ENCODE peak calls at places on chromosomes 2 and 18, in eight cellular contexts. W, H, S, K, P, I, C and D are unnamed samples.
A peak's percentile ranks its signal among the peaks of the same experiment; 100 is the strongest.

GRCh38 chr18:74609535-74609934 is 11.9 kb downstream of the ZNF407 start:
- DNase-seq in W (no peak), H (no peak), S (no peak), K (no peak), P (no peak), I (no peak), C (peak; percentile 38), D (no peak)

GRCh38 chr2:242031481-242032019 is 162.0 kb downstream of the RTP5 start:
- DNase-seq in W (no peak), H (no peak), S (peak; percentile 39), K (peak; percentile 50), P (no peak), I (peak; percentile 86), C (peak; percentile 51), D (no peak)

GRCh38 chr2:38233231-38233983 is 143.7 kb downstream of the ATL2 start:
- DNase-seq in W (no peak), H (peak; percentile 8), S (no peak), K (no peak), P (no peak), I (peak; percentile 68), C (peak; percentile 73), D (no peak)

GRCh38 chr2:27832396-27832795 is 57.8 kb downstream of the RBKS start:
- DNase-seq in W (peak; percentile 78), H (peak; percentile 8), S (no peak), K (no peak), P (no peak), I (peak; percentile 74), C (peak; percentile 64), D (no peak)

GRCh38 chr18:26442139-26442538 is 106.2 kb downstream of the KCTD1 start:
- DNase-seq in W (no peak), H (no peak), S (no peak), K (no peak), P (no peak), I (no peak), C (no peak), D (no peak)

GRCh38 chr2:8587920-8588830 is 93.7 kb upstream of the ID2 start:
- DNase-seq in W (no peak), H (no peak), S (no peak), K (no peak), P (no peak), I (no peak), C (no peak), D (no peak)

GRCh38 chr2:205670292-205670691 is 12.0 kb upstream of the NRP2 start:
- DNase-seq in W (no peak), H (peak; percentile 64), S (no peak), K (no peak), P (no peak), I (no peak), C (no peak), D (no peak)

GRCh38 chr18:48963555-48964480 is 13.1 kb upstream of the SMAD7 start:
- DNase-seq in W (no peak), H (no peak), S (no peak), K (no peak), P (no peak), I (no peak), C (no peak), D (no peak)

GRCh38 chr2:218406949-218407703 is 7.5 kb downstream of the CTDSP1 start:
- DNase-seq in W (peak; percentile 39), H (peak; percentile 17), S (peak; percentile 90), K (peak; percentile 77), P (peak; percentile 82), I (peak; percentile 40), C (peak; percentile 60), D (no peak)

GRCh38 chr2:96404446-96405373 is 69.1 kb downstream of the NCAPH start:
- DNase-seq in W (no peak), H (no peak), S (no peak), K (no peak), P (peak; percentile 21), I (no peak), C (no peak), D (no peak)

GRCh38 chr2:226424971-226425370 is 374.6 kb downstream of the IRS1 start:
- DNase-seq in W (no peak), H (peak; percentile 22), S (no peak), K (no peak), P (no peak), I (no peak), C (no peak), D (no peak)

GRCh38 chr2:241908686-241909420 is 39.3 kb downstream of the RTP5 start:
- DNase-seq in W (no peak), H (no peak), S (no peak), K (no peak), P (no peak), I (no peak), C (no peak), D (no peak)

GRCh38 chr18:36314754-36315153 is 17.2 kb downstream of the FHOD3 start:
- DNase-seq in W (no peak), H (no peak), S (no peak), K (no peak), P (no peak), I (peak; percentile 61), C (peak; percentile 75), D (no peak)

GRCh38 chr18:27604583-27604982 is 419.5 kb upstream of the CHST9 start:
- DNase-seq in W (peak; percentile 4), H (no peak), S (no peak), K (no peak), P (no peak), I (peak; percentile 25), C (no peak), D (no peak)

GRCh38 chr2:219545610-219546352 is 2.0 kb downstream of the TMEM198 start:
- DNase-seq in W (no peak), H (no peak), S (no peak), K (no peak), P (no peak), I (no peak), C (no peak), D (no peak)

GRCh38 chr18:5107990-5108389 is 89.1 kb downstream of the AKAIN1 start:
- DNase-seq in W (no peak), H (no peak), S (no peak), K (no peak), P (peak; percentile 16), I (no peak), C (no peak), D (no peak)

GRCh38 chr18:50651334-50651733 is 91.4 kb downstream of the MAPK4 start:
- DNase-seq in W (no peak), H (no peak), S (peak; percentile 55), K (no peak), P (no peak), I (no peak), C (no peak), D (no peak)

GRCh38 chr2:64562148-64562784 is 38.1 kb downstream of the AFTPH start:
- DNase-seq in W (peak; percentile 57), H (no peak), S (no peak), K (no peak), P (peak; percentile 45), I (no peak), C (no peak), D (no peak)

GRCh38 chr18:44548291-44549221 is 132.1 kb upstream of the SETBP1 start:
- DNase-seq in W (peak; percentile 9), H (no peak), S (no peak), K (no peak), P (no peak), I (no peak), C (peak; percentile 72), D (no peak)

GRCh38 chr2:10584843-10585475 is 104.8 kb downstream of the NOL10 start:
- DNase-seq in W (no peak), H (peak; percentile 93), S (no peak), K (no peak), P (peak; percentile 85), I (peak; percentile 57), C (peak; percentile 69), D (no peak)

GRCh38 chr2:191675807-191676667 is 1.9 kb upstream of the NABP1 start:
- DNase-seq in W (peak; percentile 37), H (no peak), S (peak; percentile 71), K (peak; percentile 63), P (no peak), I (no peak), C (no peak), D (no peak)

GRCh38 chr2:12717988-12718661 is 1.4 kb downstream of the TRIB2 start:
- DNase-seq in W (peak; percentile 63), H (peak; percentile 25), S (peak; percentile 75), K (peak; percentile 55), P (no peak), I (no peak), C (no peak), D (no peak)

GRCh38 chr2:69559696-69560482 is 83.7 kb downstream of the AAK1 start:
- DNase-seq in W (peak; percentile 69), H (peak; percentile 54), S (no peak), K (no peak), P (peak; percentile 82), I (peak; percentile 67), C (no peak), D (no peak)

GRCh38 chr2:43759195-43759594 is 14.6 kb upstream of the DYNC2LI1 start:
- DNase-seq in W (peak; percentile 34), H (peak; percentile 48), S (no peak), K (no peak), P (peak; percentile 70), I (peak; percentile 88), C (peak; percentile 42), D (no peak)

GRCh38 chr2:127066942-127067341 is 40.0 kb downstream of the BIN1 start:
- DNase-seq in W (no peak), H (no peak), S (peak; percentile 89), K (no peak), P (no peak), I (no peak), C (no peak), D (no peak)

GRCh38 chr2:238269741-238270140 is 18.7 kb downstream of the PER2 start:
- DNase-seq in W (no peak), H (no peak), S (no peak), K (no peak), P (no peak), I (no peak), C (no peak), D (no peak)

GRCh38 chr18:365651-366050 is 97.8 kb upstream of the THOC1 start:
- DNase-seq in W (no peak), H (no peak), S (no peak), K (no peak), P (no peak), I (no peak), C (peak; percentile 6), D (no peak)

GRCh38 chr18:64799378-64799777 is 650.5 kb upstream of the LINC00305 start:
- DNase-seq in W (no peak), H (no peak), S (no peak), K (no peak), P (no peak), I (no peak), C (no peak), D (no peak)

GRCh38 chr18:12048010-12048826 is 45.4 kb upstream of the ANKRD62 start:
- DNase-seq in W (no peak), H (no peak), S (no peak), K (no peak), P (no peak), I (peak; percentile 40), C (no peak), D (no peak)

GRCh38 chr2:1421731-1422130 is 8.5 kb downstream of the TPO start:
- DNase-seq in W (no peak), H (no peak), S (no peak), K (no peak), P (no peak), I (no peak), C (no peak), D (no peak)

GRCh38 chr18:54260376-54261072 is 8.8 kb upstream of the POLI start:
- DNase-seq in W (no peak), H (peak; percentile 43), S (no peak), K (no peak), P (no peak), I (no peak), C (no peak), D (no peak)

GRCh38 chr2:43461461-43462073 is 134.3 kb downstream of the THADA start:
- DNase-seq in W (no peak), H (no peak), S (no peak), K (no peak), P (no peak), I (no peak), C (no peak), D (no peak)

GRCh38 chr2:229231885-229232284 is 39.2 kb downstream of the PID1 start:
- DNase-seq in W (no peak), H (no peak), S (no peak), K (no peak), P (no peak), I (no peak), C (no peak), D (no peak)